ENCODE peak calls at places on chromosome 14, in five cellular contexts. One of them, this sample, is unnamed.

GRCh38 chr14:55398679-55399078 is 13.0 kb downstream of the ATG14 start:
- DNase-seq in K562: no peak
- DNase-seq in HepG2: no peak
- DNase-seq in A549: peak; percentile 56
- DNase-seq in GM12878: no peak
- DNase-seq in this sample: no peak

GRCh38 chr14:29459967-29460366 is 467.7 kb downstream of the PRKD1 start:
- DNase-seq in HepG2: no peak
- DNase-seq in GM12878: no peak
- DNase-seq in A549: no peak
- DNase-seq in K562: no peak
- DNase-seq in this sample: no peak

GRCh38 chr14:21326972-21327371 is 47.1 kb downstream of the RPGRIP1 start:
- DNase-seq in HepG2: no peak
- DNase-seq in A549: peak; percentile 22
- DNase-seq in K562: no peak
- DNase-seq in GM12878: no peak
- DNase-seq in this sample: no peak

GRCh38 chr14:75800792-75801191 is 139.7 kb downstream of the TTLL5 start:
- DNase-seq in A549: peak; percentile 4
- DNase-seq in K562: no peak
- DNase-seq in HepG2: no peak
- DNase-seq in GM12878: no peak
- DNase-seq in this sample: no peak

GRCh38 chr14:55699131-55700057 is 119.4 kb downstream of the KTN1 start:
- DNase-seq in HepG2: peak; percentile 6
- DNase-seq in A549: peak; percentile 92
- DNase-seq in GM12878: no peak
- DNase-seq in K562: no peak
- DNase-seq in this sample: peak; percentile 65

GRCh38 chr14:105324080-105324778 is 9.7 kb downstream of the PACS2 start:
- DNase-seq in HepG2: no peak
- DNase-seq in GM12878: no peak
- DNase-seq in A549: no peak
- DNase-seq in K562: no peak
- DNase-seq in this sample: no peak

GRCh38 chr14:34254031-34254430 is 208.0 kb downstream of the SPTSSA start:
- DNase-seq in K562: no peak
- DNase-seq in A549: no peak
- DNase-seq in HepG2: no peak
- DNase-seq in GM12878: no peak
- DNase-seq in this sample: no peak

GRCh38 chr14:74841230-74842207 is 34.4 kb downstream of the PROX2 start:
- DNase-seq in A549: no peak
- DNase-seq in K562: no peak
- DNase-seq in HepG2: no peak
- DNase-seq in GM12878: peak; percentile 77
- DNase-seq in this sample: no peak

GRCh38 chr14:70648374-70648773 is 6.7 kb downstream of the TTC9 start:
- DNase-seq in K562: no peak
- DNase-seq in HepG2: no peak
- DNase-seq in A549: no peak
- DNase-seq in GM12878: no peak
- DNase-seq in this sample: no peak

GRCh38 chr14:93231129-93231979 is 24.3 kb downstream of the UBR7 start:
- DNase-seq in GM12878: no peak
- DNase-seq in K562: no peak
- DNase-seq in A549: peak; percentile 51
- DNase-seq in HepG2: no peak
- DNase-seq in this sample: no peak

GRCh38 chr14:71497645-71498086 is 434.6 kb upstream of the RGS6 start:
- DNase-seq in A549: no peak
- DNase-seq in K562: no peak
- DNase-seq in HepG2: no peak
- DNase-seq in GM12878: peak; percentile 98
- DNase-seq in this sample: no peak

GRCh38 chr14:34128665-34129064 is 177.8 kb upstream of the EGLN3 start:
- DNase-seq in K562: no peak
- DNase-seq in HepG2: no peak
- DNase-seq in A549: no peak
- DNase-seq in GM12878: no peak
- DNase-seq in this sample: no peak

GRCh38 chr14:61526405-61527312 is 168.7 kb upstream of the HIF1A start:
- DNase-seq in GM12878: no peak
- DNase-seq in HepG2: peak; percentile 88
- DNase-seq in K562: no peak
- DNase-seq in A549: no peak
- DNase-seq in this sample: no peak

GRCh38 chr14:20986811-20987210 is 3.0 kb upstream of the METTL17 start:
- DNase-seq in GM12878: no peak
- DNase-seq in HepG2: peak; percentile 30
- DNase-seq in A549: peak; percentile 74
- DNase-seq in K562: peak; percentile 19
- DNase-seq in this sample: no peak

GRCh38 chr14:61620130-61620946 is 75.0 kb upstream of the HIF1A start:
- DNase-seq in A549: no peak
- DNase-seq in HepG2: peak; percentile 32
- DNase-seq in GM12878: peak; percentile 35
- DNase-seq in K562: no peak
- DNase-seq in this sample: no peak

GRCh38 chr14:40447032-40447431 is 1014.8 kb upstream of the FBXO33 start:
- DNase-seq in GM12878: no peak
- DNase-seq in A549: no peak
- DNase-seq in HepG2: no peak
- DNase-seq in K562: no peak
- DNase-seq in this sample: no peak

GRCh38 chr14:20295067-20295466 is 10.7 kb downstream of the TTC5 start:
- DNase-seq in HepG2: no peak
- DNase-seq in K562: no peak
- DNase-seq in A549: no peak
- DNase-seq in GM12878: peak; percentile 60
- DNase-seq in this sample: no peak

GRCh38 chr14:76227450-76228050 is 75.8 kb downstream of the GPATCH2L start:
- DNase-seq in GM12878: no peak
- DNase-seq in A549: peak; percentile 28
- DNase-seq in K562: no peak
- DNase-seq in HepG2: no peak
- DNase-seq in this sample: no peak

GRCh38 chr14:85534914-85535313 is 5.0 kb downstream of the FLRT2 start:
- DNase-seq in GM12878: no peak
- DNase-seq in K562: no peak
- DNase-seq in HepG2: no peak
- DNase-seq in A549: no peak
- DNase-seq in this sample: no peak

GRCh38 chr14:99324291-99324690 is 52.3 kb upstream of the BCL11B start:
- DNase-seq in K562: no peak
- DNase-seq in HepG2: no peak
- DNase-seq in GM12878: no peak
- DNase-seq in A549: no peak
- DNase-seq in this sample: no peak

GRCh38 chr14:81453166-81453766 is 53.1 kb upstream of the STON2 start:
- DNase-seq in A549: peak; percentile 60
- DNase-seq in GM12878: no peak
- DNase-seq in K562: peak; percentile 48
- DNase-seq in HepG2: peak; percentile 47
- DNase-seq in this sample: peak; percentile 74

GRCh38 chr14:76870146-76870545 is 43.9 kb downstream of the LRRC74A start:
- DNase-seq in HepG2: peak; percentile 16
- DNase-seq in GM12878: no peak
- DNase-seq in A549: peak; percentile 38
- DNase-seq in K562: no peak
- DNase-seq in this sample: no peak

GRCh38 chr14:73740921-73741326 is 26.7 kb upstream of the PNMA1 start:
- DNase-seq in HepG2: peak; percentile 49
- DNase-seq in A549: peak; percentile 38
- DNase-seq in GM12878: no peak
- DNase-seq in K562: peak; percentile 56
- DNase-seq in this sample: no peak

GRCh38 chr14:106872619-106873446 is 1346.5 kb downstream of the TMEM121 start:
- DNase-seq in HepG2: peak; percentile 84
- DNase-seq in K562: peak; percentile 12
- DNase-seq in A549: peak; percentile 83
- DNase-seq in GM12878: no peak
- DNase-seq in this sample: peak; percentile 48

GRCh38 chr14:99995700-99996356 is 69.4 kb upstream of the EVL start:
- DNase-seq in A549: peak; percentile 75
- DNase-seq in K562: peak; percentile 42
- DNase-seq in HepG2: peak; percentile 55
- DNase-seq in GM12878: peak; percentile 89
- DNase-seq in this sample: peak; percentile 29

GRCh38 chr14:30194769-30195168 is 267.1 kb upstream of the PRKD1 start:
- DNase-seq in A549: no peak
- DNase-seq in GM12878: no peak
- DNase-seq in HepG2: no peak
- DNase-seq in K562: no peak
- DNase-seq in this sample: no peak

GRCh38 chr14:97120204-97121120 is 323.3 kb downstream of the VRK1 start:
- DNase-seq in A549: no peak
- DNase-seq in GM12878: peak; percentile 13
- DNase-seq in HepG2: no peak
- DNase-seq in K562: no peak
- DNase-seq in this sample: no peak

GRCh38 chr14:66240112-66240511 is 246.1 kb upstream of the CCDC196 start:
- DNase-seq in GM12878: no peak
- DNase-seq in K562: no peak
- DNase-seq in A549: no peak
- DNase-seq in HepG2: no peak
- DNase-seq in this sample: no peak

GRCh38 chr14:21069388-21070082 is 569 bp upstream of the ARHGEF40 start:
- DNase-seq in HepG2: peak; percentile 85
- DNase-seq in K562: no peak
- DNase-seq in GM12878: no peak
- DNase-seq in A549: no peak
- DNase-seq in this sample: no peak

GRCh38 chr14:101113835-101114725 is 210.6 kb upstream of the RTL1 start:
- DNase-seq in GM12878: no peak
- DNase-seq in A549: no peak
- DNase-seq in HepG2: no peak
- DNase-seq in K562: no peak
- DNase-seq in this sample: no peak

GRCh38 chr14:81450100-81450531 is 50.0 kb upstream of the STON2 start:
- DNase-seq in GM12878: no peak
- DNase-seq in A549: no peak
- DNase-seq in HepG2: no peak
- DNase-seq in K562: no peak
- DNase-seq in this sample: peak; percentile 47

GRCh38 chr14:56207626-56208297 is 89.6 kb downstream of the PELI2 start:
- DNase-seq in GM12878: no peak
- DNase-seq in HepG2: no peak
- DNase-seq in A549: no peak
- DNase-seq in K562: no peak
- DNase-seq in this sample: no peak

GRCh38 chr14:52458721-52459085 is 93.6 kb downstream of the TXNDC16 start:
- DNase-seq in GM12878: no peak
- DNase-seq in A549: no peak
- DNase-seq in K562: no peak
- DNase-seq in HepG2: no peak
- DNase-seq in this sample: no peak

GRCh38 chr14:92407395-92407794 is 84.4 kb downstream of the SLC24A4 start:
- DNase-seq in A549: no peak
- DNase-seq in HepG2: no peak
- DNase-seq in GM12878: no peak
- DNase-seq in K562: no peak
- DNase-seq in this sample: no peak

GRCh38 chr14:56309198-56309597 is 191.0 kb downstream of the PELI2 start:
- DNase-seq in HepG2: no peak
- DNase-seq in A549: no peak
- DNase-seq in GM12878: no peak
- DNase-seq in K562: no peak
- DNase-seq in this sample: no peak

GRCh38 chr14:38384746-38385145 is 128.9 kb upstream of the CLEC14A start:
- DNase-seq in GM12878: no peak
- DNase-seq in K562: no peak
- DNase-seq in HepG2: no peak
- DNase-seq in A549: no peak
- DNase-seq in this sample: no peak

GRCh38 chr14:78448483-78449094 is 278.4 kb downstream of the NRXN3 start:
- DNase-seq in K562: peak; percentile 58
- DNase-seq in GM12878: peak; percentile 45
- DNase-seq in A549: peak; percentile 40
- DNase-seq in HepG2: peak; percentile 15
- DNase-seq in this sample: peak; percentile 34
- TF ChIP-seq KDM1A in K562: no peak
- TF ChIP-seq KDM1A in GM12878: no peak
- TF ChIP-seq KDM1A in A549: no peak
- TF ChIP-seq KDM1A in HepG2: no peak
- TF ChIP-seq KDM1A in this sample: no peak

GRCh38 chr14:95291859-95292542 is 27.7 kb downstream of the CLMN start:
- DNase-seq in HepG2: no peak
- DNase-seq in K562: peak; percentile 19
- DNase-seq in GM12878: no peak
- DNase-seq in A549: peak; percentile 50
- DNase-seq in this sample: no peak
- TF ChIP-seq KDM1A in HepG2: no peak
- TF ChIP-seq KDM1A in K562: peak; percentile 16
- TF ChIP-seq KDM1A in GM12878: no peak
- TF ChIP-seq KDM1A in A549: no peak
- TF ChIP-seq KDM1A in this sample: peak; percentile 73

GRCh38 chr14:50344116-50344775 is 32.1 kb downstream of the DMAC2L start:
- DNase-seq in A549: no peak
- DNase-seq in GM12878: peak; percentile 74
- DNase-seq in K562: no peak
- DNase-seq in HepG2: no peak
- DNase-seq in this sample: no peak
- TF ChIP-seq KDM1A in A549: no peak
- TF ChIP-seq KDM1A in GM12878: no peak
- TF ChIP-seq KDM1A in K562: no peak
- TF ChIP-seq KDM1A in HepG2: no peak
- TF ChIP-seq KDM1A in this sample: no peak

GRCh38 chr14:89123851-89124250 is 293.2 kb downstream of the FOXN3 start:
- DNase-seq in HepG2: no peak
- DNase-seq in K562: no peak
- DNase-seq in GM12878: no peak
- DNase-seq in A549: no peak
- DNase-seq in this sample: no peak
- TF ChIP-seq KDM1A in HepG2: no peak
- TF ChIP-seq KDM1A in K562: no peak
- TF ChIP-seq KDM1A in GM12878: no peak
- TF ChIP-seq KDM1A in A549: no peak
- TF ChIP-seq KDM1A in this sample: no peak

GRCh38 chr14:68975667-68976066 is 3.4 kb downstream of the ACTN1 start:
- DNase-seq in HepG2: no peak
- DNase-seq in A549: no peak
- DNase-seq in GM12878: no peak
- DNase-seq in K562: no peak
- DNase-seq in this sample: no peak
- TF ChIP-seq KDM1A in HepG2: no peak
- TF ChIP-seq KDM1A in A549: no peak
- TF ChIP-seq KDM1A in GM12878: no peak
- TF ChIP-seq KDM1A in K562: no peak
- TF ChIP-seq KDM1A in this sample: no peak

This sample was measured in H1.